ENCODE peak calls at places on chromosomes 13 and 19, in eight cellular contexts. O is heart right ventricle; A is BE2C; Y is RCC 7860; G is LHCN-M2; L is A172; B is activated CD4-positive, alpha-beta T cell treated with anti-CD3 and anti-CD28 coated beads, Interleukin-2, amount 50 U/mL, for 1 hour; R is ecto neural progenitor cell. C is an unnamed sample.

GRCh38 chr13:51638497-51638871 is 54.2 kb downstream of the WDFY2 start:
- DNase-seq in G (peak), A (no peak), Y (no peak), L (peak), B (no peak), O (no peak), R (no peak), C (no peak)

GRCh38 chr19:13077233-13077632 is 25.4 kb downstream of the LYL1 start:
- DNase-seq in O (no peak), A (no peak), R (no peak), Y (no peak), B (no peak), L (no peak), G (no peak), C (peak)

GRCh38 chr13:99224019-99224418 is 23.4 kb downstream of the UBAC2 start:
- DNase-seq in G (no peak), B (no peak), A (no peak), R (no peak), O (no peak), L (no peak), Y (no peak), C (peak)

GRCh38 chr13:95248953-95249352 is 52.3 kb downstream of the ABCC4 start:
- DNase-seq in L (no peak), O (no peak), G (no peak), R (no peak), Y (no peak), A (no peak), B (no peak), C (no peak)

GRCh38 chr13:48653074-48654054 is at the start of gene CYSLTR2:
- DNase-seq in L (peak), R (no peak), G (peak), A (no peak), B (peak), Y (no peak), O (no peak), C (peak)

GRCh38 chr19:13692096-13692495 is 72.2 kb upstream of the MRI1 start:
- DNase-seq in L (peak), O (no peak), G (peak), R (no peak), B (no peak), A (no peak), Y (peak), C (no peak)

GRCh38 chr19:57815247-57816075 is 748 bp upstream of the ZNF552 start:
- DNase-seq in A (no peak), R (no peak), B (no peak), O (no peak), G (no peak), Y (no peak), L (no peak), C (no peak)

GRCh38 chr13:94214979-94215378 is 264.5 kb downstream of the DCT start:
- DNase-seq in Y (no peak), B (no peak), O (no peak), G (no peak), R (no peak), A (no peak), L (no peak), C (no peak)

GRCh38 chr19:4550018-4550417 is 9.5 kb downstream of the SEMA6B start:
- DNase-seq in O (no peak), A (no peak), Y (no peak), G (no peak), L (no peak), B (no peak), R (no peak), C (no peak)

GRCh38 chr13:49213997-49214916 is 5.9 kb upstream of the MLNR start:
- DNase-seq in A (no peak), Y (no peak), L (no peak), R (no peak), O (no peak), B (no peak), G (no peak), C (peak)

GRCh38 chr13:73061478-73062275 is 2.9 kb downstream of the KLF5 start:
- DNase-seq in G (no peak), Y (no peak), O (no peak), A (no peak), R (no peak), B (no peak), L (no peak), C (no peak)

GRCh38 chr13:42815686-42816085 is 34.3 kb downstream of the FAM216B start:
- DNase-seq in O (no peak), R (no peak), G (no peak), A (no peak), L (no peak), B (no peak), Y (no peak), C (no peak)

GRCh38 chr13:101398191-101398590 is 18.1 kb downstream of the NALCN start:
- DNase-seq in A (no peak), B (no peak), G (peak), L (peak), O (no peak), R (no peak), Y (peak), C (no peak)

GRCh38 chr19:48614436-48615144 is at the start of gene FAM83E:
- DNase-seq in A (peak), R (peak), L (no peak), Y (no peak), G (no peak), O (no peak), B (no peak), C (no peak)

GRCh38 chr13:104098421-104098820 is 1032.2 kb upstream of the SLC10A2 start:
- DNase-seq in B (no peak), A (no peak), L (peak), R (no peak), O (no peak), G (no peak), Y (peak), C (no peak)

GRCh38 chr19:3656747-3657394 is 30.3 kb upstream of the CACTIN start:
- DNase-seq in O (no peak), B (no peak), G (no peak), L (no peak), Y (no peak), A (no peak), R (no peak), C (no peak)

GRCh38 chr13:72804301-72804700 is 22.4 kb downstream of the PIBF1 start:
- DNase-seq in O (no peak), A (no peak), L (no peak), R (no peak), B (no peak), Y (no peak), G (no peak), C (no peak)

GRCh38 chr19:51018745-51019543 is 565 bp downstream of the KLK10 start:
- DNase-seq in B (no peak), Y (no peak), O (peak), R (no peak), A (no peak), L (no peak), G (no peak), C (no peak)

GRCh38 chr13:33349314-33349995 is 63.9 kb upstream of the STARD13 start:
- DNase-seq in A (no peak), Y (peak), B (no peak), O (no peak), R (peak), G (peak), L (no peak), C (no peak)

GRCh38 chr19:2375341-2376121 is 15.5 kb downstream of the TMPRSS9 start:
- DNase-seq in R (no peak), L (no peak), Y (no peak), G (no peak), A (no peak), B (no peak), O (no peak), C (peak)

GRCh38 chr13:22765566-22765965 is 415.2 kb upstream of the SGCG start:
- DNase-seq in O (no peak), G (no peak), Y (no peak), L (no peak), B (no peak), A (no peak), R (no peak), C (no peak)

GRCh38 chr19:12756150-12756883 is 4.7 kb downstream of the BEST2 start:
- DNase-seq in Y (no peak), R (no peak), A (no peak), G (no peak), B (no peak), O (no peak), L (no peak), C (no peak)

GRCh38 chr13:76812206-76812882 is 73.9 kb downstream of the KCTD12 start:
- DNase-seq in L (no peak), A (peak), B (no peak), G (no peak), O (peak), R (no peak), Y (no peak), C (no peak)

GRCh38 chr13:23695711-23696512 is 125.7 kb downstream of the TNFRSF19 start:
- DNase-seq in R (no peak), Y (no peak), O (peak), B (peak), G (no peak), A (no peak), L (no peak), C (no peak)

GRCh38 chr13:27476943-27477681 is 26.7 kb upstream of the MTIF3 start:
- DNase-seq in B (peak), L (no peak), A (no peak), O (no peak), R (no peak), Y (peak), G (peak), C (no peak)

GRCh38 chr19:38004505-38005223 is 97.7 kb downstream of the SIPA1L3 start:
- DNase-seq in L (peak), Y (peak), O (peak), A (peak), B (no peak), G (peak), R (peak), C (peak)

GRCh38 chr19:19587776-19588175 is 30.7 kb downstream of the PBX4 start:
- DNase-seq in G (no peak), A (no peak), O (no peak), Y (no peak), B (no peak), R (no peak), L (no peak), C (no peak)

GRCh38 chr13:35489050-35489449 is 12.6 kb upstream of the MAB21L1 start:
- DNase-seq in Y (no peak), O (no peak), R (no peak), A (peak), L (no peak), G (no peak), B (no peak), C (no peak)

GRCh38 chr13:91046715-91047327 is 300.7 kb upstream of the MIR17HG start:
- DNase-seq in Y (no peak), B (no peak), L (no peak), G (no peak), R (no peak), A (no peak), O (no peak), C (no peak)

GRCh38 chr19:46015080-46015960 is 7.5 kb downstream of the PGLYRP1 start:
- DNase-seq in O (peak), L (no peak), B (peak), R (peak), A (peak), Y (no peak), G (no peak), C (no peak)

C was measured in NAMALWA.